ENCODE peak calls at places on chromosomes 2 and 18, in seven cellular contexts. One of them, this sample, is unnamed.

GRCh38 chr2:73999881-74000597 is 15.3 kb downstream of the TET3 start:
- DNase-seq in T follicular helper cell: no peak
- DNase-seq in GM06990: no peak
- DNase-seq in AG08395: no peak
- DNase-seq in NCI-H1930: no peak
- DNase-seq in stimulated activated CD4-positive, alpha-beta T cell treated with anti-CD3 and anti-CD28 coated beads, TNF-alpha, amount 100 ng/mL, for 4 hours: no peak
- DNase-seq in memory B cell: no peak
- DNase-seq in this sample: no peak

GRCh38 chr2:197873293-197873701 is 68.9 kb downstream of the PLCL1 start:
- DNase-seq in T follicular helper cell: no peak
- DNase-seq in GM06990: no peak
- DNase-seq in AG08395: peak; percentile 60
- DNase-seq in NCI-H1930: no peak
- DNase-seq in stimulated activated CD4-positive, alpha-beta T cell treated with anti-CD3 and anti-CD28 coated beads, TNF-alpha, amount 100 ng/mL, for 4 hours: no peak
- DNase-seq in memory B cell: no peak
- DNase-seq in this sample: no peak

GRCh38 chr2:186576614-186577013 is 13.2 kb upstream of the ITGAV start:
- DNase-seq in T follicular helper cell: no peak
- DNase-seq in GM06990: no peak
- DNase-seq in AG08395: peak; percentile 26
- DNase-seq in NCI-H1930: no peak
- DNase-seq in stimulated activated CD4-positive, alpha-beta T cell treated with anti-CD3 and anti-CD28 coated beads, TNF-alpha, amount 100 ng/mL, for 4 hours: no peak
- DNase-seq in memory B cell: no peak
- DNase-seq in this sample: no peak

GRCh38 chr2:627340-627709 is 49.9 kb downstream of the TMEM18 start:
- DNase-seq in T follicular helper cell: no peak
- DNase-seq in GM06990: no peak
- DNase-seq in AG08395: no peak
- DNase-seq in NCI-H1930: no peak
- DNase-seq in stimulated activated CD4-positive, alpha-beta T cell treated with anti-CD3 and anti-CD28 coated beads, TNF-alpha, amount 100 ng/mL, for 4 hours: no peak
- DNase-seq in memory B cell: no peak
- DNase-seq in this sample: no peak

GRCh38 chr18:7957297-7957696 is 390.2 kb downstream of the PTPRM start:
- DNase-seq in T follicular helper cell: no peak
- DNase-seq in GM06990: no peak
- DNase-seq in AG08395: no peak
- DNase-seq in NCI-H1930: no peak
- DNase-seq in stimulated activated CD4-positive, alpha-beta T cell treated with anti-CD3 and anti-CD28 coated beads, TNF-alpha, amount 100 ng/mL, for 4 hours: no peak
- DNase-seq in memory B cell: no peak
- DNase-seq in this sample: no peak

GRCh38 chr2:214069254-214069653 is 341.6 kb upstream of the VWC2L start:
- DNase-seq in T follicular helper cell: no peak
- DNase-seq in GM06990: no peak
- DNase-seq in AG08395: peak; percentile 92
- DNase-seq in NCI-H1930: no peak
- DNase-seq in stimulated activated CD4-positive, alpha-beta T cell treated with anti-CD3 and anti-CD28 coated beads, TNF-alpha, amount 100 ng/mL, for 4 hours: no peak
- DNase-seq in memory B cell: no peak
- DNase-seq in this sample: no peak

GRCh38 chr2:19059076-19059475 is 299.3 kb downstream of the OSR1 start:
- DNase-seq in T follicular helper cell: no peak
- DNase-seq in GM06990: no peak
- DNase-seq in AG08395: no peak
- DNase-seq in NCI-H1930: no peak
- DNase-seq in stimulated activated CD4-positive, alpha-beta T cell treated with anti-CD3 and anti-CD28 coated beads, TNF-alpha, amount 100 ng/mL, for 4 hours: no peak
- DNase-seq in memory B cell: no peak
- DNase-seq in this sample: no peak

GRCh38 chr2:239991689-239992314 is 33.3 kb downstream of the NDUFA10 start:
- DNase-seq in T follicular helper cell: no peak
- DNase-seq in GM06990: peak; percentile 22
- DNase-seq in AG08395: peak; percentile 68
- DNase-seq in NCI-H1930: no peak
- DNase-seq in stimulated activated CD4-positive, alpha-beta T cell treated with anti-CD3 and anti-CD28 coated beads, TNF-alpha, amount 100 ng/mL, for 4 hours: no peak
- DNase-seq in memory B cell: peak; percentile 44
- DNase-seq in this sample: no peak

GRCh38 chr2:127541849-127542630 is 6.6 kb downstream of the MYO7B start:
- DNase-seq in T follicular helper cell: no peak
- DNase-seq in GM06990: no peak
- DNase-seq in AG08395: no peak
- DNase-seq in NCI-H1930: no peak
- DNase-seq in stimulated activated CD4-positive, alpha-beta T cell treated with anti-CD3 and anti-CD28 coated beads, TNF-alpha, amount 100 ng/mL, for 4 hours: no peak
- DNase-seq in memory B cell: no peak
- DNase-seq in this sample: no peak

GRCh38 chr2:11750422-11750821 is 4.0 kb downstream of the LPIN1 start:
- DNase-seq in T follicular helper cell: peak; percentile 61
- DNase-seq in GM06990: peak; percentile 54
- DNase-seq in AG08395: no peak
- DNase-seq in NCI-H1930: no peak
- DNase-seq in stimulated activated CD4-positive, alpha-beta T cell treated with anti-CD3 and anti-CD28 coated beads, TNF-alpha, amount 100 ng/mL, for 4 hours: no peak
- DNase-seq in memory B cell: peak; percentile 53
- DNase-seq in this sample: peak; percentile 13

GRCh38 chr2:231987088-231987788 is 25.7 kb downstream of the DIS3L2 start:
- DNase-seq in T follicular helper cell: no peak
- DNase-seq in GM06990: no peak
- DNase-seq in AG08395: peak; percentile 7
- DNase-seq in NCI-H1930: no peak
- DNase-seq in stimulated activated CD4-positive, alpha-beta T cell treated with anti-CD3 and anti-CD28 coated beads, TNF-alpha, amount 100 ng/mL, for 4 hours: no peak
- DNase-seq in memory B cell: no peak
- DNase-seq in this sample: no peak

GRCh38 chr2:220241423-220241822 is 614.0 kb downstream of the SLC4A3 start:
- DNase-seq in T follicular helper cell: no peak
- DNase-seq in GM06990: no peak
- DNase-seq in AG08395: no peak
- DNase-seq in NCI-H1930: no peak
- DNase-seq in stimulated activated CD4-positive, alpha-beta T cell treated with anti-CD3 and anti-CD28 coated beads, TNF-alpha, amount 100 ng/mL, for 4 hours: no peak
- DNase-seq in memory B cell: no peak
- DNase-seq in this sample: no peak

GRCh38 chr2:50491541-50492114 is 540.3 kb downstream of the NRXN1 start:
- DNase-seq in T follicular helper cell: no peak
- DNase-seq in GM06990: no peak
- DNase-seq in AG08395: peak; percentile 28
- DNase-seq in NCI-H1930: no peak
- DNase-seq in stimulated activated CD4-positive, alpha-beta T cell treated with anti-CD3 and anti-CD28 coated beads, TNF-alpha, amount 100 ng/mL, for 4 hours: no peak
- DNase-seq in memory B cell: no peak
- DNase-seq in this sample: no peak

GRCh38 chr2:148965596-148966431 is 72.7 kb upstream of the LYPD6B start:
- DNase-seq in T follicular helper cell: no peak
- DNase-seq in GM06990: no peak
- DNase-seq in AG08395: no peak
- DNase-seq in NCI-H1930: no peak
- DNase-seq in stimulated activated CD4-positive, alpha-beta T cell treated with anti-CD3 and anti-CD28 coated beads, TNF-alpha, amount 100 ng/mL, for 4 hours: no peak
- DNase-seq in memory B cell: no peak
- DNase-seq in this sample: no peak

GRCh38 chr2:14907014-14907612 is 274.6 kb downstream of the LRATD1 start:
- DNase-seq in T follicular helper cell: no peak
- DNase-seq in GM06990: no peak
- DNase-seq in AG08395: peak; percentile 20
- DNase-seq in NCI-H1930: no peak
- DNase-seq in stimulated activated CD4-positive, alpha-beta T cell treated with anti-CD3 and anti-CD28 coated beads, TNF-alpha, amount 100 ng/mL, for 4 hours: no peak
- DNase-seq in memory B cell: no peak
- DNase-seq in this sample: no peak

GRCh38 chr2:237156131-237156856 is 70.6 kb downstream of the COPS8 start:
- DNase-seq in T follicular helper cell: no peak
- DNase-seq in GM06990: no peak
- DNase-seq in AG08395: peak; percentile 96
- DNase-seq in NCI-H1930: no peak
- DNase-seq in stimulated activated CD4-positive, alpha-beta T cell treated with anti-CD3 and anti-CD28 coated beads, TNF-alpha, amount 100 ng/mL, for 4 hours: no peak
- DNase-seq in memory B cell: no peak
- DNase-seq in this sample: no peak

GRCh38 chr2:133532919-133533318 is 35.3 kb downstream of the NCKAP5 start:
- DNase-seq in T follicular helper cell: no peak
- DNase-seq in GM06990: no peak
- DNase-seq in AG08395: no peak
- DNase-seq in NCI-H1930: no peak
- DNase-seq in stimulated activated CD4-positive, alpha-beta T cell treated with anti-CD3 and anti-CD28 coated beads, TNF-alpha, amount 100 ng/mL, for 4 hours: no peak
- DNase-seq in memory B cell: no peak
- DNase-seq in this sample: no peak

This sample was measured in T-cell.